ENCODE peak calls at places on chromosomes 4 and X, in four cellular contexts. R, U, L and I are unnamed samples.

GRCh38 chr4:41219421-41219950 is 5.1 kb upstream of the APBB2 start:
- DNase-seq in U (no peak), L (no peak), R (no peak), I (no peak)

GRCh38 chr4:38523524-38524448 is 140.2 kb upstream of the KLF3 start:
- DNase-seq in U (peak), R (peak), L (peak), I (peak)

GRCh38 chr4:177228599-177228998 is 81.1 kb upstream of the NEIL3 start:
- DNase-seq in U (no peak), R (no peak), L (no peak), I (no peak)

GRCh38 chr4:127965062-127965802 is at the start of the genes ABHD18 and MFSD8:
- DNase-seq in R (peak), U (peak), L (peak), I (peak)

GRCh38 chrX:40105791-40106676 is 8.3 kb upstream of the BCOR start:
- DNase-seq in U (no peak), R (peak), L (no peak), I (peak)

GRCh38 chrX:48649109-48649508 is 34.5 kb upstream of the WAS start:
- DNase-seq in L (no peak), R (no peak), U (no peak), I (no peak)

GRCh38 chr4:777520-778262 is 48.2 kb downstream of the CPLX1 start:
- DNase-seq in U (no peak), R (no peak), L (no peak), I (no peak)

GRCh38 chr4:108821056-108821925 is 58.4 kb upstream of the ETNPPL start:
- DNase-seq in R (no peak), U (no peak), L (no peak), I (no peak)

GRCh38 chr4:3114377-3114776 is 39.9 kb downstream of the HTT start:
- DNase-seq in L (peak), U (no peak), R (no peak), I (no peak)

GRCh38 chr4:169212981-169213380 is 57.8 kb downstream of the SH3RF1 start:
- DNase-seq in U (no peak), L (no peak), R (no peak), I (no peak)

GRCh38 chr4:140188975-140189374 is 35.0 kb upstream of the MAML3 start:
- DNase-seq in L (no peak), R (no peak), U (peak), I (no peak)

GRCh38 chr4:136818811-136819210 is 713.5 kb downstream of the PCDH18 start:
- DNase-seq in R (no peak), U (peak), L (no peak), I (no peak)

GRCh38 chr4:184937745-184938144 is 80.5 kb upstream of the HELT start:
- DNase-seq in R (no peak), L (no peak), U (no peak), I (no peak)

GRCh38 chr4:742742-743311 is 37.2 kb downstream of the PCGF3 start:
- DNase-seq in L (no peak), U (peak), R (peak), I (peak)

GRCh38 chrX:23908219-23909003 is 605 bp downstream of the CXorf58 start:
- DNase-seq in R (no peak), U (no peak), L (no peak), I (no peak)

GRCh38 chrX:41302293-41302868 is 31.6 kb upstream of the DDX3X start:
- DNase-seq in L (peak), U (no peak), R (no peak), I (no peak)

GRCh38 chr4:105784761-105785160 is 76.2 kb downstream of the GSTCD start:
- DNase-seq in L (no peak), U (no peak), R (no peak), I (no peak)

GRCh38 chr4:24910504-24910903 is 2.3 kb downstream of the CCDC149 start:
- DNase-seq in L (no peak), U (peak), R (no peak), I (no peak)

GRCh38 chr4:38889143-38889542 is 21.5 kb downstream of the FAM114A1 start:
- DNase-seq in U (peak), L (peak), R (peak), I (peak)